ENCODE peak calls at places on chromosomes 7 and 10, in four cellular contexts. One of them, this sample, is unnamed.

GRCh38 chr7:39375874-39376190 is 190.4 kb upstream of the YAE1 start:
- ATAC-seq in right lobe of liver: no peak
- ATAC-seq in gastrocnemius medialis: no peak
- ATAC-seq in HepG2: no peak
- ATAC-seq in this sample: no peak

GRCh38 chr7:155938129-155938528 is 125.9 kb upstream of the SHH start:
- ATAC-seq in right lobe of liver: no peak
- ATAC-seq in HepG2: no peak
- ATAC-seq in gastrocnemius medialis: no peak
- ATAC-seq in this sample: no peak

GRCh38 chr7:129522088-129522970 is 20.0 kb downstream of the SMKR1 start:
- ATAC-seq in HepG2: peak
- ATAC-seq in right lobe of liver: peak
- ATAC-seq in gastrocnemius medialis: no peak
- ATAC-seq in this sample: no peak

GRCh38 chr7:81903115-81903514 is 133.3 kb upstream of the HGF start:
- ATAC-seq in gastrocnemius medialis: no peak
- ATAC-seq in HepG2: no peak
- ATAC-seq in right lobe of liver: no peak
- ATAC-seq in this sample: no peak

GRCh38 chr10:14604181-14605142 is 170.2 kb downstream of the FAM107B start:
- ATAC-seq in HepG2: peak
- ATAC-seq in right lobe of liver: peak
- ATAC-seq in gastrocnemius medialis: peak
- ATAC-seq in this sample: peak

GRCh38 chr10:103828587-103829186 is 26.7 kb downstream of the SH3PXD2A start:
- ATAC-seq in gastrocnemius medialis: no peak
- ATAC-seq in right lobe of liver: no peak
- ATAC-seq in HepG2: peak
- ATAC-seq in this sample: no peak

GRCh38 chr10:110608087-110608486 is 36.0 kb upstream of the RBM20 start:
- ATAC-seq in HepG2: no peak
- ATAC-seq in gastrocnemius medialis: no peak
- ATAC-seq in right lobe of liver: no peak
- ATAC-seq in this sample: no peak

GRCh38 chr7:126657599-126658358 is 595.0 kb downstream of the GRM8 start:
- ATAC-seq in right lobe of liver: no peak
- ATAC-seq in gastrocnemius medialis: no peak
- ATAC-seq in HepG2: peak
- ATAC-seq in this sample: no peak

GRCh38 chr10:124126139-124126538 is 32.7 kb upstream of the CHST15 start:
- ATAC-seq in gastrocnemius medialis: no peak
- ATAC-seq in HepG2: peak
- ATAC-seq in right lobe of liver: peak
- ATAC-seq in this sample: no peak

GRCh38 chr7:87876759-87877234 is 504 bp downstream of the DBF4 start:
- ATAC-seq in gastrocnemius medialis: peak
- ATAC-seq in HepG2: peak
- ATAC-seq in right lobe of liver: peak
- ATAC-seq in this sample: peak

GRCh38 chr10:29534590-29534989 is 100.2 kb downstream of the SVIL start:
- ATAC-seq in HepG2: no peak
- ATAC-seq in right lobe of liver: no peak
- ATAC-seq in gastrocnemius medialis: no peak
- ATAC-seq in this sample: no peak

GRCh38 chr10:76036410-76036940 is 605.1 kb downstream of the LRMDA start:
- ATAC-seq in gastrocnemius medialis: peak
- ATAC-seq in right lobe of liver: peak
- ATAC-seq in HepG2: peak
- ATAC-seq in this sample: peak

GRCh38 chr10:121002586-121003205 is 151.5 kb downstream of the WDR11 start:
- ATAC-seq in gastrocnemius medialis: no peak
- ATAC-seq in right lobe of liver: no peak
- ATAC-seq in HepG2: no peak
- ATAC-seq in this sample: no peak

GRCh38 chr10:96244354-96244753 is 27.0 kb downstream of the BLNK start:
- ATAC-seq in HepG2: peak
- ATAC-seq in gastrocnemius medialis: no peak
- ATAC-seq in right lobe of liver: peak
- ATAC-seq in this sample: no peak

GRCh38 chr10:116753759-116754158 is 11.4 kb upstream of the HSPA12A start:
- ATAC-seq in gastrocnemius medialis: no peak
- ATAC-seq in HepG2: no peak
- ATAC-seq in right lobe of liver: no peak
- ATAC-seq in this sample: no peak

GRCh38 chr7:51263631-51264484 is 52.8 kb downstream of the COBL start:
- ATAC-seq in HepG2: no peak
- ATAC-seq in right lobe of liver: peak
- ATAC-seq in gastrocnemius medialis: peak
- ATAC-seq in this sample: no peak

GRCh38 chr7:30859202-30859939 is 52.3 kb upstream of the AQP1 start:
- ATAC-seq in HepG2: peak
- ATAC-seq in gastrocnemius medialis: no peak
- ATAC-seq in right lobe of liver: no peak
- ATAC-seq in this sample: no peak

GRCh38 chr10:55174419-55174818 is 373.4 kb upstream of the PCDH15 start:
- ATAC-seq in HepG2: peak
- ATAC-seq in gastrocnemius medialis: no peak
- ATAC-seq in right lobe of liver: no peak
- ATAC-seq in this sample: no peak

GRCh38 chr7:54544356-54545240 is 2.4 kb downstream of the VSTM2A start:
- ATAC-seq in right lobe of liver: peak
- ATAC-seq in gastrocnemius medialis: no peak
- ATAC-seq in HepG2: no peak
- ATAC-seq in this sample: no peak

GRCh38 chr7:100839361-100839760 is 12.0 kb upstream of the EPHB4 start:
- ATAC-seq in HepG2: no peak
- ATAC-seq in right lobe of liver: no peak
- ATAC-seq in gastrocnemius medialis: no peak
- ATAC-seq in this sample: no peak

GRCh38 chr7:100840470-100841100 is 11.9 kb upstream of the SLC12A9 start:
- ATAC-seq in right lobe of liver: no peak
- ATAC-seq in gastrocnemius medialis: no peak
- ATAC-seq in HepG2: no peak
- ATAC-seq in this sample: no peak

GRCh38 chr7:100836812-100837098 is 9.4 kb upstream of the EPHB4 start:
- ATAC-seq in gastrocnemius medialis: no peak
- ATAC-seq in right lobe of liver: no peak
- ATAC-seq in HepG2: no peak
- ATAC-seq in this sample: no peak

GRCh38 chr7:100835903-100836811 is 8.8 kb upstream of the EPHB4 start:
- ATAC-seq in HepG2: peak
- ATAC-seq in right lobe of liver: peak
- ATAC-seq in gastrocnemius medialis: peak
- ATAC-seq in this sample: peak

DNA sequence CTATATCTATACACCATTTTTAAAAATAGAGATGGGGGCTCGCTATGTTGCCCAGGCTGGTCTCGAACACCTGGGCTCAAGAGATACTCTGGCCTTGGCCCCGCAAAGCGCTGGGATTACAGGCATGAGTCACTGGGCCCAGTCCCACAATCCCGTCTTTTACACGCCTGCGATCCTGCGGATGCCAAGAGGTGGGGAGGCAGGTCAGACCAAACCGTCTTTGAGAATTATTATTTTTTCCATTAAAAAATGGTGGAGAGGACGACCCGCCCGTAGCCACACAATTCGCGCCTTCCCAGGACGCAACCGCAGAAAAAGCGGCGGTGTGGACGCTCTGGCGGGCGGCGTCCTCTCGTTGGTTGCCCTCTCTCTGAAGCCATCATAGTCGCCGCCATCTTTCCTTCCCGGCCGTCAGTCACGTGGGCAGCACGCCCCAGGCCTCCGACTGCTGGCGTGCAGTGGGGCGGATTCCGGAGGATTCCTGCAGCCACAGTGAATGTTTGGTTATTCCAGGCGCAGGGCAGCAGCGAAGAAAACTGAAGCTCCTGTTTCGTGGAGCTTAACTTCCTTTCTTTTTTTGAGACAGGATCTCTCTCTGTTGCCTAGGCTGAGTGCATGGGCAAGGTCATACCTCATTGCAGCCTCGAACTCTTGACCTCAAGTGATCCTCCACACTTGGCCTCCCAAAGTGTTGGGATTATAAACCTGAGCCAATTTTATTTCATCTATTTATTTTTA is 9.9 kb upstream of the EPHB4 start:
- ATAC-seq in HepG2: no peak
- ATAC-seq in gastrocnemius medialis: peak
- ATAC-seq in right lobe of liver: peak
- ATAC-seq in this sample: peak
- TF ChIP-seq POLR2A in HepG2: no peak
- TF ChIP-seq POLR2A in gastrocnemius medialis: peak
- TF ChIP-seq POLR2A in right lobe of liver: peak
- TF ChIP-seq POLR2A in this sample: peak

DNA sequence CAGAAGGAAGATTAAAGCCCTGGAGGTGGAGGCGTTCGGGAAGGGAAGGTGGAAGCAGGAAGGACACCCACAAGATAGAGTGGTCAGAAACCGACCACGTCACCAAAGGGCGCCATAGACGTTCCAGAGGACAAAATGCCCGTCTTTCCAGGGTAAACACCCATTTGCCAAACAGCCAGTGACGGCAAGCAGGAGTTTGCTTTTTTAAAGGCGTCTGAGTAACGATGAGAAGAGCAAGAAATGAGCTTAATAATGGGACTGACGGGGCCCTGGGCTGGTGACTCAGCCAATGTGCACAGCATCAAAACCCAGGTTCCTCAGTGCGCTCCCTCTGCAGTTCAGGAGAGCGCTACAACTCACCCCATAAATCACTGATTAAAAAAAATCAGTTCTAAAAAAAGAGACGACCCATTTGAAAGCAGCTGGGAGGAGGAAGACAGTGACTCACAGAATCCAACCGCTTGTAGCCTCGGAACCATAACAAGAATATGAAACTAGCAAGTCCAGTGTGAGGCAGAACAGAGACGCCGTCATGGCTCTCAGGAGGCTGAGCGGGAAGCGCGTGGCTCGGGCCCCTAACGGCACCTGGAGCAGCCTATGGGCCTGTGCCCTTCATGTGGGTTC is 5.9 kb downstream of the DIP2C start:
- ATAC-seq in gastrocnemius medialis: peak
- ATAC-seq in right lobe of liver: no peak
- ATAC-seq in HepG2: no peak
- ATAC-seq in this sample: peak
- TF ChIP-seq POLR2A in gastrocnemius medialis: peak
- TF ChIP-seq POLR2A in right lobe of liver: no peak
- TF ChIP-seq POLR2A in HepG2: no peak
- TF ChIP-seq POLR2A in this sample: peak

GRCh38 chr7:25852249-25852994 is 299.6 kb upstream of the NFE2L3 start:
- ATAC-seq in HepG2: peak
- ATAC-seq in gastrocnemius medialis: no peak
- ATAC-seq in right lobe of liver: no peak
- ATAC-seq in this sample: no peak
- TF ChIP-seq POLR2A in HepG2: no peak
- TF ChIP-seq POLR2A in gastrocnemius medialis: no peak
- TF ChIP-seq POLR2A in right lobe of liver: no peak
- TF ChIP-seq POLR2A in this sample: no peak

GRCh38 chr10:93893646-93894515 is at the start of gene SLC35G1:
- ATAC-seq in gastrocnemius medialis: peak
- ATAC-seq in HepG2: peak
- ATAC-seq in right lobe of liver: peak
- ATAC-seq in this sample: peak
- TF ChIP-seq POLR2A in gastrocnemius medialis: peak
- TF ChIP-seq POLR2A in HepG2: peak
- TF ChIP-seq POLR2A in right lobe of liver: peak
- TF ChIP-seq POLR2A in this sample: peak

GRCh38 chr7:776381-776780 is 49.3 kb upstream of the PRKAR1B start:
- ATAC-seq in HepG2: no peak
- ATAC-seq in right lobe of liver: no peak
- ATAC-seq in gastrocnemius medialis: no peak
- ATAC-seq in this sample: no peak

GRCh38 chr7:773622-773915 is 46.5 kb upstream of the PRKAR1B start:
- ATAC-seq in gastrocnemius medialis: no peak
- ATAC-seq in right lobe of liver: no peak
- ATAC-seq in HepG2: no peak
- ATAC-seq in this sample: no peak

GRCh38 chr7:772861-773621 is 46.0 kb upstream of the PRKAR1B start:
- ATAC-seq in HepG2: no peak
- ATAC-seq in gastrocnemius medialis: no peak
- ATAC-seq in right lobe of liver: no peak
- ATAC-seq in this sample: no peak

GRCh38 chr7:772392-772791 is 45.3 kb upstream of the PRKAR1B start:
- ATAC-seq in right lobe of liver: no peak
- ATAC-seq in gastrocnemius medialis: no peak
- ATAC-seq in HepG2: no peak
- ATAC-seq in this sample: no peak

GRCh38 chr7:774161-775109 is 47.4 kb upstream of the PRKAR1B start:
- ATAC-seq in right lobe of liver: peak
- ATAC-seq in HepG2: peak
- ATAC-seq in gastrocnemius medialis: peak
- ATAC-seq in this sample: peak
- TF ChIP-seq POLR2A in right lobe of liver: no peak
- TF ChIP-seq POLR2A in HepG2: no peak
- TF ChIP-seq POLR2A in gastrocnemius medialis: no peak
- TF ChIP-seq POLR2A in this sample: no peak

GRCh38 chr7:76303057-76303828 is 770 bp downstream of the HSPB1 start:
- ATAC-seq in HepG2: peak
- ATAC-seq in right lobe of liver: peak
- ATAC-seq in gastrocnemius medialis: peak
- ATAC-seq in this sample: peak
- TF ChIP-seq POLR2A in HepG2: no peak
- TF ChIP-seq POLR2A in right lobe of liver: peak
- TF ChIP-seq POLR2A in gastrocnemius medialis: peak
- TF ChIP-seq POLR2A in this sample: peak